ENCODE peak calls at places on chromosomes 4 and X, in five cellular contexts. X, S, G, L and I are unnamed samples.

GRCh38 chrX:106378616-106379015 is 210.5 kb downstream of the PWWP3B start:
- DNase-seq in G (no peak), L (no peak), X (no peak), S (no peak), I (no peak)

GRCh38 chr4:37628977-37629609 is 57.1 kb downstream of the RELL1 start:
- DNase-seq in S (no peak), X (peak), L (no peak), G (peak), I (peak)

GRCh38 chrX:6257025-6257424 is 28.4 kb upstream of the NLGN4X start:
- DNase-seq in G (no peak), L (no peak), S (no peak), X (no peak), I (no peak)

GRCh38 chr4:101232074-101232776 is 115.1 kb downstream of the PPP3CA start:
- DNase-seq in G (peak), S (no peak), L (no peak), X (no peak), I (peak)

GRCh38 chr4:153205757-153206156 is 1.5 kb downstream of the TRIM2 start:
- DNase-seq in X (peak), S (no peak), G (no peak), L (no peak), I (peak)

GRCh38 chr4:73341454-73341853 is 62.6 kb upstream of the ALB start:
- DNase-seq in G (peak), S (no peak), L (peak), X (peak), I (peak)

GRCh38 chr4:5753366-5753765 is 42.4 kb downstream of the EVC start:
- DNase-seq in S (no peak), X (no peak), L (no peak), G (no peak), I (no peak)

GRCh38 chr4:2793920-2794706 is 1.2 kb downstream of the SH3BP2 start:
- DNase-seq in G (no peak), X (peak), S (no peak), L (no peak), I (peak)

GRCh38 chr4:153394945-153395344 is 50.5 kb downstream of the MND1 start:
- DNase-seq in X (no peak), S (no peak), L (no peak), G (peak), I (no peak)

GRCh38 chr4:183300660-183301059 is 19.4 kb downstream of the CLDN22 start:
- DNase-seq in X (no peak), G (no peak), S (no peak), L (no peak), I (no peak)

GRCh38 chr4:31328921-31329320 is 608.8 kb downstream of the PCDH7 start:
- DNase-seq in X (no peak), G (no peak), S (no peak), L (no peak), I (no peak)

GRCh38 chrX:12400218-12400617 is 261.9 kb downstream of the FRMPD4 start:
- DNase-seq in L (no peak), X (no peak), S (no peak), G (no peak), I (no peak)

GRCh38 chrX:12946838-12947544 is 27.9 kb upstream of the TMSB4X start:
- DNase-seq in L (peak), X (peak), G (peak), S (peak), I (peak)

GRCh38 chr4:5940470-5941203 is 47.8 kb upstream of the CRMP1 start:
- DNase-seq in G (peak), L (no peak), S (no peak), X (peak), I (peak)

GRCh38 chr4:76585897-76586360 is 150.9 kb downstream of the SHROOM3 start:
- DNase-seq in S (peak), X (peak), L (peak), G (no peak), I (peak)

GRCh38 chr4:173057906-173058305 is 110.7 kb upstream of the GALNT7 start:
- DNase-seq in S (no peak), L (no peak), G (peak), X (peak), I (peak)

GRCh38 chrX:127389900-127390299 is 570.4 kb downstream of the PRR32 start:
- DNase-seq in L (no peak), G (no peak), S (no peak), X (no peak), I (no peak)

GRCh38 chr4:146545102-146545501 is 23.4 kb upstream of the SLC10A7 start:
- DNase-seq in G (peak), X (peak), L (no peak), S (no peak), I (peak)

GRCh38 chr4:3745886-3746656 is 20.1 kb upstream of the ADRA2C start:
- DNase-seq in X (peak), G (no peak), L (no peak), S (no peak), I (no peak)

GRCh38 chr4:165185448-165185847 is 21.9 kb upstream of the KLHL2 start:
- DNase-seq in L (no peak), S (no peak), X (peak), G (no peak), I (no peak)

GRCh38 chrX:154478728-154479622 is at the start of gene LAGE3:
- DNase-seq in X (peak), L (peak), G (peak), S (peak), I (peak)

GRCh38 chrX:10177620-10178019 is 20.8 kb downstream of the CLCN4 start:
- DNase-seq in X (no peak), G (peak), S (no peak), L (no peak), I (no peak)

GRCh38 chrX:47878198-47878597 is 41.5 kb downstream of the ZNF81 start:
- DNase-seq in S (no peak), G (no peak), L (no peak), X (no peak), I (no peak)

GRCh38 chr4:52059372-52059771 is 8.3 kb downstream of the SPATA18 start:
- DNase-seq in S (no peak), G (peak), L (no peak), X (no peak), I (peak)

GRCh38 chr4:38678078-38678477 is 14.1 kb downstream of the KLF3 start:
- DNase-seq in L (no peak), S (no peak), G (peak), X (no peak), I (peak)

GRCh38 chr4:133147922-133148689 is 988 bp upstream of the PCDH10 start:
- DNase-seq in L (peak), S (no peak), G (peak), X (peak), I (peak)

GRCh38 chr4:183348706-183349659 is 26.8 kb upstream of the CLDN24 start:
- DNase-seq in G (peak), S (no peak), X (peak), L (no peak), I (peak)

GRCh38 chr4:138113819-138114415 is 128.2 kb downstream of the SLC7A11 start:
- DNase-seq in L (no peak), X (no peak), S (no peak), G (peak), I (peak)

GRCh38 chrX:109747681-109748080 is 14.6 kb upstream of the ACSL4 start:
- DNase-seq in S (no peak), X (no peak), G (no peak), L (no peak), I (no peak)

GRCh38 chr4:41399191-41399590 is 138.8 kb upstream of the LIMCH1 start:
- DNase-seq in G (no peak), S (no peak), X (no peak), L (no peak), I (no peak)

GRCh38 chr4:156929706-156930105 is 41.9 kb downstream of the PDGFC start:
- DNase-seq in G (no peak), L (no peak), S (no peak), X (no peak), I (no peak)

GRCh38 chr4:106329027-106329618 is 12.8 kb downstream of the AIMP1 start:
- DNase-seq in L (no peak), S (no peak), G (peak), X (peak), I (peak)

GRCh38 chr4:15755321-15755750 is 22.8 kb upstream of the CD38 start:
- DNase-seq in L (no peak), X (no peak), S (no peak), G (peak), I (peak)

GRCh38 chr4:71214578-71214977 is 124.2 kb upstream of the SLC4A4 start:
- DNase-seq in G (no peak), L (no peak), X (no peak), S (no peak), I (no peak)

GRCh38 chrX:10900585-10901289 is 210.4 kb upstream of the HCCS start:
- DNase-seq in G (peak), X (peak), L (no peak), S (no peak), I (peak)

GRCh38 chr4:26574563-26574962 is 9.3 kb upstream of the TBC1D19 start:
- DNase-seq in L (no peak), X (peak), S (no peak), G (no peak), I (no peak)

GRCh38 chr4:174398728-174399127 is 115.0 kb downstream of the CEP44 start:
- DNase-seq in S (no peak), X (no peak), G (peak), L (no peak), I (peak)

GRCh38 chr4:37717575-37717974 is 31.4 kb upstream of the RELL1 start:
- DNase-seq in L (no peak), G (peak), S (no peak), X (no peak), I (peak)

GRCh38 chr4:10622728-10623127 is 61.8 kb downstream of the CLNK start:
- DNase-seq in G (no peak), S (no peak), X (peak), L (no peak), I (no peak)

GRCh38 chr4:43423276-43423675 is 530.8 kb downstream of the GRXCR1 start:
- DNase-seq in L (no peak), G (no peak), X (no peak), S (no peak), I (no peak)

DNA sequence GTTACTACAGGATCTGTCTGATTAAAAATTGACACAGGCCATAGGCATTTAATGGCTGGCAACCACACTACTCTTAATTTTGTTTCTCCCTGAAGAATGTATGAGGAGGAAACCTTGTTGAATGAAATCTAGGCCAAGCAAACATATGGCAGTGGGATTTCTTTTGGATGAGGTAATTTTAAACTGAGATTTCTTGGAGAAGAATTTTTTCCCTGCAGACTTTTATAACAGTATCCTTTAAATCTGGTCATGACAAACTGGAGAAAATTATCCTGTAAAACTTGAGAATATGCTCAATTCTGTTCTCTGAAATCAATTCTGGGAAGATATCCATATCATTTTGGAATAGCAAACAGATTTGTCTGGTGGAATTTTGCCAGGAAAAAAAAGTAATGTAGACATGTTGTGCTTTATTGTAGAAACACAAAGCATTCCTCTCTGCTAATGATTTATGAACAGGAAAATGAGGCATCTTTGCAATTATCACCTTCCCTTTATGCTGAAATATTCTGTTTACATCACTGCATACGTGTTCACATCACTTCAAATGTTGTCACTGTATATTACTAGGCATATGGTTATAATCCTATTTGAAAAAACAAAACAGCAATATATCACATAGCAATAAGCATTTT is 108.3 kb upstream of the ARSJ start:
- DNase-seq in X (peak), L (no peak), G (peak), S (no peak), I (peak)
- H2BK15ac ChIP-seq in X (no peak), L (no peak), G (peak), S (no peak), I (no peak)

DNA sequence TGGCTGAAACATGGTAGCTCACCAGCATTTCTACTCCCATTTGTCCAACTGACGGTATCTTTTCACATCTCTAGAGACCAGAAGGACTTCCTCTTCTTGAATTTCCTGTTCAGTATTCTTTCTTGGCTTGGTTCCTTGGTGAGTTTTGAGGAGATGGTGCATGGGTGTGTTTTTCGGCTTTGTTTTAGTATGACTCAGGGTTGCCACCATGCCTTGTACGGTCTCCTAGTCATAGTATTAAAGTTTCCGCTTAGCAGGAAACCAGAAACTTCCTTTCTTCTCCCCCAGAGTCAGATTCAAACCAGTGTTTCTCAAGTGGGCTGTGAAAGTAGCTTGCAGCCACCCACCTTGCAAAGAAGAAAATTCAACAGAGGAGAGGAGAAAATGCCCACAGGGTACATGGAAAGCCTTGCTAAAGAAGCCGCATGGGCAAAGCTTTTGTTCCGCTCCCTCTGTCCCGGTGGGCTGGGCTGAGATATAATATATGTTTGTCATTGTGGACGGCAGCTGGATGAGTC is 5.7 kb downstream of the CD99 start:
- DNase-seq in L (no peak), S (no peak), G (peak), X (no peak), I (peak)
- H3K4me3 ChIP-seq in L (no peak), S (no peak), G (no peak), X (no peak), I (no peak)

GRCh38 chrX:115690554-115691216 is 129.7 kb downstream of the PLS3 start:
- DNase-seq in S (peak), G (peak), L (peak), X (peak), I (peak)
- H2BK15ac ChIP-seq in S (no peak), G (no peak), L (no peak), X (no peak), I (no peak)

DNA sequence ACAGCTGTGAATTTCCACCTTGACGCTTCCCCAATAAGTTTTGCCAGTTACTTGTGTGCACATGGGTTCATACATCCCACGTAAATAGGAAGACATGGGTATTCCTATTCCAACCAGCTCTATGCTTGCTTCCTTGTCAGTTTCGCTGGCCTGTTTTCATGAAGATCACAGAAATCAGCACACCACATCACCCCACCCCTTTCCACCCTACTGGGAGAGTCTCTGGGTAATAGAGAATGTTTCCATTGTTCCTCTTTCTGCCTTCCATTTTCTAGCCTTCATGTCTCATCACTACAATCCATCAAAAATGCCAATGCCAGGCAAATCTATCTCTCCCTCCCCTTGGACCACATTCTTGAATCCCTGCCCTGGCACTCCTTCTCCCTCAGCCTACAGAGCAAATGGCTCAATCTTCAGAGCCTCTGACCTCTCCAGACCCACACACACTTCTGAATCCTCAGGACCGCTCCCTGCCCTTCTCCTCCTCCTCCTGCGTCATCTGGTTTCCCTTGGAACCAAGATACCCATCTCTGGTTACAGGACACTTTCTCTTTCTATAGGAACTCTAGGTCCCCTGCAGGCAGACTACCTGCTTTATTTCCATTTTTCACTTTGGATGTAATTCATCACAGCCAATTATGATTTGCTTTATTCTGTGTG is 323.3 kb downstream of the DHX15 start:
- DNase-seq in G (no peak), X (no peak), S (no peak), L (no peak), I (no peak)
- H3K4me3 ChIP-seq in G (no peak), X (no peak), S (no peak), L (no peak), I (no peak)

GRCh38 chr4:88613417-88613875 is 21.2 kb downstream of the HERC3 start:
- DNase-seq in L (no peak), G (no peak), S (no peak), X (no peak), I (no peak)
- H2BK15ac ChIP-seq in L (no peak), G (peak), S (no peak), X (no peak), I (no peak)